ENCODE peak calls at places on chromosomes 12 and 14, in six cellular contexts. O, R, G, E, N and P are unnamed samples.

GRCh38 chr12:130871286-130872178 is at the start of gene RAN:
- DNase-seq in O (peak), R (peak), G (peak), E (peak), N (peak), P (peak)

GRCh38 chr14:68955164-68955921 is 23.8 kb downstream of the ACTN1 start:
- DNase-seq in O (no peak), R (no peak), G (no peak), E (no peak), N (no peak), P (no peak)

GRCh38 chr14:56118611-56119181 is 485 bp downstream of the PELI2 start:
- DNase-seq in O (no peak), R (peak), G (peak), E (peak), N (peak), P (no peak)

GRCh38 chr14:67372833-67373232 is 12.7 kb downstream of the EIF2S1 start:
- DNase-seq in O (no peak), R (no peak), G (no peak), E (no peak), N (no peak), P (no peak)

GRCh38 chr12:110343921-110344555 is 59.5 kb downstream of the ANAPC7 start:
- DNase-seq in O (no peak), R (no peak), G (no peak), E (no peak), N (no peak), P (no peak)

GRCh38 chr14:61537567-61538463 is 157.5 kb upstream of the HIF1A start:
- DNase-seq in O (no peak), R (no peak), G (peak), E (no peak), N (no peak), P (no peak)

GRCh38 chr12:124259168-124260066 is 35.5 kb upstream of the RFLNA start:
- DNase-seq in O (no peak), R (no peak), G (no peak), E (no peak), N (no peak), P (peak)

GRCh38 chr12:123494124-123494843 is 36.3 kb downstream of the SNRNP35 start:
- DNase-seq in O (no peak), R (no peak), G (no peak), E (no peak), N (no peak), P (no peak)

GRCh38 chr14:104137297-104138097 is 890 bp upstream of the KIF26A start:
- DNase-seq in O (peak), R (peak), G (peak), E (peak), N (peak), P (peak)

GRCh38 chr12:131092911-131093901 is 139.5 kb downstream of the ADGRD1 start:
- DNase-seq in O (no peak), R (peak), G (no peak), E (peak), N (peak), P (no peak)

GRCh38 chr14:100771121-100771800 is 44.6 kb downstream of the DLK1 start:
- DNase-seq in O (no peak), R (peak), G (no peak), E (no peak), N (no peak), P (no peak)

GRCh38 chr14:73713206-73713803 is 879 bp downstream of the PNMA1 start:
- DNase-seq in O (no peak), R (no peak), G (no peak), E (no peak), N (no peak), P (no peak)

GRCh38 chr12:3456809-3457208 is 34.2 kb upstream of the PRMT8 start:
- DNase-seq in O (no peak), R (peak), G (no peak), E (no peak), N (no peak), P (no peak)

GRCh38 chr12:76637807-76638206 is 78.2 kb upstream of the OSBPL8 start:
- DNase-seq in O (peak), R (no peak), G (no peak), E (no peak), N (no peak), P (no peak)

GRCh38 chr12:75996907-75997447 is 34.6 kb downstream of the PHLDA1 start:
- DNase-seq in O (no peak), R (no peak), G (no peak), E (no peak), N (no peak), P (no peak)

GRCh38 chr14:73750161-73750901 is 36.1 kb upstream of the PNMA1 start:
- DNase-seq in O (no peak), R (no peak), G (no peak), E (no peak), N (no peak), P (no peak)

GRCh38 chr12:11576104-11576503 is 73.4 kb upstream of the ETV6 start:
- DNase-seq in O (no peak), R (no peak), G (no peak), E (no peak), N (no peak), P (peak)

GRCh38 chr14:31950760-31951637 is 126.1 kb upstream of the ARHGAP5 start:
- DNase-seq in O (peak), R (peak), G (no peak), E (no peak), N (no peak), P (no peak)

GRCh38 chr14:59343585-59343984 is 121.6 kb downstream of the GPR135 start:
- DNase-seq in O (no peak), R (no peak), G (no peak), E (no peak), N (no peak), P (no peak)

GRCh38 chr14:100825691-100826331 is at the start of gene MEG3:
- DNase-seq in O (no peak), R (no peak), G (no peak), E (no peak), N (no peak), P (no peak)

GRCh38 chr14:28751467-28752058 is 15.0 kb upstream of the FOXG1 start:
- DNase-seq in O (no peak), R (peak), G (no peak), E (no peak), N (peak), P (peak)

GRCh38 chr12:25855716-25856115 is 102.8 kb upstream of the RASSF8 start:
- DNase-seq in O (no peak), R (no peak), G (no peak), E (no peak), N (no peak), P (no peak)

GRCh38 chr12:120076651-120077050 is 39.9 kb downstream of the RAB35 start:
- DNase-seq in O (no peak), R (no peak), G (no peak), E (no peak), N (no peak), P (no peak)

GRCh38 chr12:98838282-98838681 is 193.2 kb downstream of the APAF1 start:
- DNase-seq in O (no peak), R (no peak), G (no peak), E (no peak), N (no peak), P (no peak)

GRCh38 chr14:97489750-97490149 is 692.6 kb downstream of the VRK1 start:
- DNase-seq in O (no peak), R (no peak), G (no peak), E (no peak), N (no peak), P (no peak)

GRCh38 chr14:100285021-100285912 is 21.0 kb downstream of the SLC25A29 start:
- DNase-seq in O (peak), R (peak), G (peak), E (peak), N (peak), P (peak)

GRCh38 chr12:50047693-50048250 is 9.6 kb upstream of the ASIC1 start:
- DNase-seq in O (no peak), R (no peak), G (no peak), E (no peak), N (no peak), P (no peak)

GRCh38 chr12:6199531-6200265 is 502 bp upstream of the CD9 start:
- DNase-seq in O (no peak), R (peak), G (no peak), E (no peak), N (no peak), P (no peak)

GRCh38 chr14:38254565-38255407 is 1.1 kb downstream of the CLEC14A start:
- DNase-seq in O (no peak), R (peak), G (no peak), E (no peak), N (no peak), P (no peak)

GRCh38 chr14:99659333-99659741 is 14.4 kb downstream of the HHIPL1 start:
- DNase-seq in O (no peak), R (no peak), G (no peak), E (no peak), N (no peak), P (no peak)

GRCh38 chr12:69550951-69551350 is 34.3 kb upstream of the CCT2 start:
- DNase-seq in O (no peak), R (no peak), G (no peak), E (no peak), N (no peak), P (no peak)